ENCODE peak calls at places on chromosomes 3 and 15, in seven cellular contexts. J, N, C, A, I, B and R are unnamed samples.

GRCh38 chr15:31606261-31606669 is 279.6 kb downstream of the KLF13 start:
- DNase-seq in J (peak; percentile 52), C (no peak), I (no peak), B (no peak), N (no peak), A (no peak), R (no peak)

GRCh38 chr3:197711973-197712707 is 24.6 kb downstream of the RUBCN start:
- DNase-seq in A (peak; percentile 68), J (peak; percentile 98), I (peak; percentile 97), C (peak; percentile 74), B (peak; percentile 93), N (no peak), R (peak; percentile 79)

GRCh38 chr3:123719785-123720531 is 135.1 kb upstream of the HACD2 start:
- DNase-seq in I (no peak), C (no peak), A (peak; percentile 72), J (no peak), N (no peak), B (no peak), R (no peak)

GRCh38 chr15:37102315-37103021 is 2.1 kb upstream of the MEIS2 start:
- DNase-seq in I (peak; percentile 35), A (no peak), J (peak; percentile 49), N (no peak), B (peak; percentile 18), C (no peak), R (no peak)

GRCh38 chr15:72340366-72340765 is 20.4 kb upstream of the CELF6 start:
- DNase-seq in N (no peak), B (no peak), C (no peak), I (peak; percentile 22), A (no peak), J (no peak), R (no peak)

GRCh38 chr3:39290255-39290654 is 10.4 kb upstream of the CX3CR1 start:
- DNase-seq in N (no peak), J (no peak), C (no peak), B (no peak), A (no peak), I (no peak), R (no peak)

GRCh38 chr3:72347819-72348319 is 500.4 kb downstream of the SHQ1 start:
- DNase-seq in J (peak; percentile 90), I (peak; percentile 55), C (peak; percentile 40), N (peak; percentile 77), A (peak; percentile 75), B (no peak), R (no peak)

GRCh38 chr3:31132132-31132769 is 237.8 kb upstream of the GADL1 start:
- DNase-seq in C (no peak), A (no peak), B (peak; percentile 5), N (no peak), J (peak; percentile 53), I (peak; percentile 65), R (no peak)

GRCh38 chr3:14631101-14631497 is 20.5 kb upstream of the CCDC174 start:
- DNase-seq in A (no peak), I (no peak), C (no peak), J (no peak), B (no peak), N (no peak), R (no peak)
- TF ChIP-seq CTCF in A (no peak), I (no peak), C (no peak), J (no peak), B (no peak), N (no peak), R (no peak)

GRCh38 chr15:68687136-68687735 is 108.4 kb downstream of the CORO2B start:
- DNase-seq in J (no peak), C (no peak), I (no peak), N (no peak), B (no peak), A (no peak), R (no peak)

GRCh38 chr15:68695061-68695595 is 116.3 kb downstream of the CORO2B start:
- DNase-seq in B (no peak), A (no peak), J (no peak), N (no peak), C (no peak), I (no peak), R (no peak)

GRCh38 chr15:68693071-68693470 is 114.3 kb downstream of the CORO2B start:
- DNase-seq in A (no peak), B (no peak), N (no peak), J (peak; percentile 29), C (no peak), I (peak; percentile 23), R (no peak)

GRCh38 chr15:68694111-68694510 is 115.3 kb downstream of the CORO2B start:
- DNase-seq in N (no peak), C (no peak), J (no peak), A (no peak), B (no peak), I (no peak), R (no peak)

DNA sequence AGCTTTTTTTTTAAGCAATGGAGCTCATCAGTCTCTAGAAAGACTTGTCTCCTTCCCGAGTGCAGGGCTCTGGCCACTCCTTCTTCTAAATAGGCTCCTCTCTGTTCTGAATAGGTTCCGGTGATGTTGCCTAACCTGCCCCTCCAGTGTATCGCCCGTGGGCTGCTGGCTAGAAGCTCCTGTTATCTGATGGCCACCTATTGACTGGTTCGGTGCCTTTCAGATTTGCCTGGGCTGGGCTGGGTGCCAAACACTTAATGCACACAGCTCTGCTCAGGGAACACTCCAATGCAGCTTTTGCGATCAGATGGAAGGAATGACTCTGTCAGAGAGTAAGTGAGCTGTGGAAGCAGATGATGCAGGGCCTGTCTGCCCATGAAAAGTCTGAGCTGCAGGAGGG is 112.9 kb downstream of the CORO2B start:
- DNase-seq in C (no peak), I (no peak), B (no peak), N (no peak), A (peak; percentile 73), J (no peak), R (no peak)
- TF ChIP-seq CTCF in C (no peak), I (no peak), B (no peak), N (no peak), A (no peak), J (no peak), R (no peak)

GRCh38 chr3:107842940-107843339 is 247.9 kb downstream of the CD47 start:
- DNase-seq in N (no peak), C (no peak), J (no peak), B (no peak), I (no peak), A (no peak), R (no peak)

GRCh38 chr3:107845355-107846281 is 245.2 kb downstream of the CD47 start:
- DNase-seq in I (peak; percentile 13), C (no peak), B (no peak), A (no peak), N (no peak), J (no peak), R (no peak)

GRCh38 chr3:107848516-107848915 is 242.3 kb downstream of the CD47 start:
- DNase-seq in B (no peak), N (no peak), J (no peak), I (no peak), A (no peak), C (no peak), R (no peak)

GRCh38 chr3:107847791-107848190 is 243.0 kb downstream of the CD47 start:
- DNase-seq in A (no peak), N (no peak), I (no peak), J (no peak), C (no peak), B (no peak), R (no peak)

GRCh38 chr3:107846282-107846852 is 244.5 kb downstream of the CD47 start:
- DNase-seq in B (peak; percentile 39), N (peak; percentile 71), C (no peak), J (peak; percentile 60), I (peak; percentile 78), A (peak; percentile 70), R (peak; percentile 46)
- TF ChIP-seq CTCF in B (peak; percentile 85), N (no peak), C (peak; percentile 63), J (peak; percentile 77), I (peak; percentile 73), A (no peak), R (peak; percentile 59)

GRCh38 chr3:147385059-147386012 is 21.0 kb downstream of the ZIC4 start:
- DNase-seq in A (no peak), C (no peak), N (no peak), B (no peak), J (no peak), I (no peak), R (no peak)

GRCh38 chr3:147380996-147381376 is 25.4 kb downstream of the ZIC4 start:
- DNase-seq in C (no peak), A (no peak), I (no peak), J (no peak), B (no peak), N (no peak), R (no peak)

GRCh38 chr3:147384210-147385058 is 21.9 kb downstream of the ZIC4 start:
- DNase-seq in J (no peak), I (no peak), B (no peak), N (no peak), C (no peak), A (no peak), R (no peak)

GRCh38 chr3:147381610-147382009 is 24.7 kb downstream of the ZIC4 start:
- DNase-seq in N (no peak), A (no peak), C (no peak), I (no peak), J (no peak), B (no peak), R (no peak)

DNA sequence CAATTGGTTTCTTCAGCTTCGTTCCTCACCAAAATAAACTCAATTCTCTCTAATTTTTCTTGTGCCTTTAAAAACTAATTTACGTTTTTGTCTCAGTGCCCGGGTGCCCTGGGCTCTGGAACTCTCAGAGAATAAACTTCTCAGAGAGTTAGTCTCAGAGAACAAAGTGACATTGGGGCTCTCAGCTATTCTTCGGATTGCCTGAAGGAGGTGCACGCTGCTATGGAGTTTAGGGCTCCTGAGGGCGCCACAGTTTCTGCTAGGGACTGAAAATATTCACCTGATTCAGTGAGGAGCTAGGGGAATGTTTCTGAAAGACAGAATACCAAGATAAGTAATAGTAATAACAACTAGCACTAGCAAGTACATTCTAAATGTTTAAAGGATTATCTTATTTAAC is 22.7 kb downstream of the ZIC4 start:
- DNase-seq in A (no peak), C (no peak), N (no peak), B (no peak), J (no peak), I (no peak), R (no peak)
- TF ChIP-seq CTCF in A (no peak), C (peak; percentile 62), N (no peak), B (peak; percentile 62), J (peak; percentile 47), I (no peak), R (no peak)

GRCh38 chr15:90618330-90619136 is 88.8 kb downstream of the CRTC3 start:
- DNase-seq in C (no peak), A (no peak), J (no peak), B (no peak), N (no peak), I (no peak), R (no peak)
- TF ChIP-seq CTCF in C (no peak), A (no peak), J (peak; percentile 4), B (no peak), N (no peak), I (no peak), R (no peak)

GRCh38 chr15:38545179-38545578 is 19.4 kb downstream of the RASGRP1 start:
- DNase-seq in A (no peak), J (no peak), C (no peak), B (no peak), N (no peak), I (peak; percentile 21), R (no peak)
- TF ChIP-seq CTCF in A (no peak), J (no peak), C (no peak), B (no peak), N (no peak), I (peak; percentile 5), R (no peak)

GRCh38 chr15:77654975-77655374 is 22.3 kb upstream of the LINGO1 start:
- DNase-seq in J (no peak), C (no peak), I (no peak), N (no peak), B (no peak), A (no peak), R (no peak)
- TF ChIP-seq CTCF in J (peak; percentile 27), C (peak; percentile 56), I (peak; percentile 34), N (no peak), B (peak; percentile 61), A (no peak), R (no peak)